ENCODE peak calls at places on chromosomes 16 and 17, in seven cellular contexts. Q is KBM-7; G is NCI-H2107; U is HTR-8/SVneo; Y is AG20443; F is omental fat pad; A is stimulated activated CD4-positive, alpha-beta T cell treated with anti-CD3 and anti-CD28 coated beads, Interleukin-1b, Interleukin-23, amount 100 ng/mL, for 1 hour. C is an unnamed sample.

GRCh38 chr16:19304670-19305240 is 19.2 kb downstream of the CLEC19A start:
- DNase-seq in Q (no peak), G (no peak), U (no peak), Y (no peak), F (no peak), A (no peak), C (no peak)

GRCh38 chr16:1938910-1939309 is 4.1 kb downstream of the MSRB1 start:
- DNase-seq in Q (no peak), G (no peak), U (no peak), Y (no peak), F (no peak), A (no peak), C (no peak)

GRCh38 chr17:81368161-81368560 is 27.1 kb upstream of the BAHCC1 start:
- DNase-seq in Q (no peak), G (no peak), U (no peak), Y (no peak), F (no peak), A (no peak), C (no peak)

GRCh38 chr17:83128306-83129240 is 49.2 kb downstream of the METRNL start:
- DNase-seq in Q (no peak), G (no peak), U (no peak), Y (no peak), F (no peak), A (no peak), C (no peak)

GRCh38 chr17:1227917-1228751 is 42.1 kb upstream of the BHLHA9 start:
- DNase-seq in Q (peak), G (no peak), U (no peak), Y (peak), F (no peak), A (no peak), C (peak)

GRCh38 chr17:29594441-29595090 is 1.6 kb downstream of the ANKRD13B start:
- DNase-seq in Q (no peak), G (no peak), U (no peak), Y (no peak), F (no peak), A (no peak), C (no peak)

GRCh38 chr16:79600636-79601091 is at the start of gene MAF:
- DNase-seq in Q (peak), G (no peak), U (no peak), Y (peak), F (peak), A (peak), C (peak)

GRCh38 chr16:82713778-82714177 is 87.0 kb downstream of the CDH13 start:
- DNase-seq in Q (no peak), G (no peak), U (no peak), Y (no peak), F (no peak), A (no peak), C (no peak)

GRCh38 chr17:7515912-7516610 is 31.9 kb downstream of the POLR2A start:
- DNase-seq in Q (no peak), G (no peak), U (no peak), Y (no peak), F (no peak), A (no peak), C (no peak)

GRCh38 chr16:47276522-47276921 is 132.8 kb upstream of the NETO2 start:
- DNase-seq in Q (no peak), G (no peak), U (no peak), Y (no peak), F (no peak), A (no peak), C (no peak)

GRCh38 chr16:48444574-48444973 is 59.4 kb upstream of the SIAH1 start:
- DNase-seq in Q (no peak), G (no peak), U (peak), Y (peak), F (no peak), A (no peak), C (no peak)

GRCh38 chr17:81074440-81074839 is 39.5 kb downstream of the BAIAP2 start:
- DNase-seq in Q (no peak), G (no peak), U (no peak), Y (no peak), F (no peak), A (no peak), C (no peak)

GRCh38 chr17:30808785-30809286 is 15.7 kb downstream of the CRLF3 start:
- DNase-seq in Q (peak), G (no peak), U (no peak), Y (no peak), F (no peak), A (no peak), C (no peak)

GRCh38 chr17:83182620-83183063 is 103.2 kb downstream of the METRNL start:
- DNase-seq in Q (no peak), G (no peak), U (no peak), Y (no peak), F (no peak), A (no peak), C (no peak)

GRCh38 chr17:61505846-61506627 is 53.8 kb downstream of the TBX4 start:
- DNase-seq in Q (no peak), G (no peak), U (no peak), Y (no peak), F (no peak), A (no peak), C (no peak)

GRCh38 chr17:44607836-44608690 is 48.2 kb upstream of the MEIOC start:
- DNase-seq in Q (no peak), G (no peak), U (no peak), Y (peak), F (no peak), A (no peak), C (peak)

GRCh38 chr17:37754363-37754762 is 9.5 kb upstream of the HNF1B start:
- DNase-seq in Q (no peak), G (no peak), U (no peak), Y (no peak), F (no peak), A (no peak), C (no peak)

GRCh38 chr16:4936181-4936990 is 562 bp downstream of the PPL start:
- DNase-seq in Q (no peak), G (no peak), U (no peak), Y (peak), F (no peak), A (no peak), C (peak)

GRCh38 chr17:57653279-57653678 is 91.8 kb downstream of the CCDC182 start:
- DNase-seq in Q (no peak), G (no peak), U (no peak), Y (no peak), F (no peak), A (no peak), C (no peak)

GRCh38 chr16:47142469-47143328 is 1.0 kb downstream of the NETO2 start:
- DNase-seq in Q (peak), G (no peak), U (no peak), Y (peak), F (no peak), A (no peak), C (no peak)

GRCh38 chr17:55273579-55274370 is 9.0 kb downstream of the HLF start:
- DNase-seq in Q (no peak), G (no peak), U (no peak), Y (peak), F (no peak), A (no peak), C (no peak)

GRCh38 chr17:48830840-48831548 is at the start of gene CALCOCO2:
- DNase-seq in Q (peak), G (peak), U (peak), Y (peak), F (peak), A (peak), C (peak)

GRCh38 chr16:23278031-23278430 is 24.1 kb upstream of the SCNN1B start:
- DNase-seq in Q (no peak), G (no peak), U (no peak), Y (no peak), F (no peak), A (no peak), C (no peak)

GRCh38 chr17:213286-214105 is 32.0 kb upstream of the DOC2B start:
- DNase-seq in Q (no peak), G (no peak), U (no peak), Y (no peak), F (no peak), A (no peak), C (no peak)

GRCh38 chr16:9665851-9666271 is 516.4 kb downstream of the GRIN2A start:
- DNase-seq in Q (no peak), G (no peak), U (no peak), Y (no peak), F (no peak), A (no peak), C (no peak)

GRCh38 chr16:82580293-82580900 is 46.4 kb upstream of the CDH13 start:
- DNase-seq in Q (peak), G (no peak), U (peak), Y (peak), F (no peak), A (no peak), C (no peak)

GRCh38 chr17:30318190-30318589 is 15.7 kb downstream of the TMIGD1 start:
- DNase-seq in Q (no peak), G (no peak), U (no peak), Y (no peak), F (no peak), A (no peak), C (no peak)

GRCh38 chr16:83533193-83533592 is 274.6 kb upstream of the HSBP1 start:
- DNase-seq in Q (no peak), G (no peak), U (peak), Y (peak), F (no peak), A (no peak), C (no peak)

GRCh38 chr17:40499551-40500189 is 1.8 kb downstream of the TNS4 start:
- DNase-seq in Q (peak), G (peak), U (peak), Y (peak), F (peak), A (no peak), C (no peak)

GRCh38 chr16:68259007-68259406 is 5.3 kb upstream of the SLC7A6 start:
- DNase-seq in Q (no peak), G (no peak), U (no peak), Y (no peak), F (no peak), A (no peak), C (no peak)

GRCh38 chr17:73474370-73474988 is 162.7 kb upstream of the CDC42EP4 start:
- DNase-seq in Q (no peak), G (no peak), U (peak), Y (peak), F (peak), A (no peak), C (no peak)

GRCh38 chr17:76268991-76269981 is 4.1 kb downstream of the UBALD2 start:
- DNase-seq in Q (peak), G (no peak), U (no peak), Y (no peak), F (no peak), A (no peak), C (no peak)

GRCh38 chr17:5837055-5837491 is 233.1 kb upstream of the WSCD1 start:
- DNase-seq in Q (no peak), G (no peak), U (no peak), Y (no peak), F (no peak), A (no peak), C (no peak)

GRCh38 chr17:78266231-78266631 is 34.8 kb downstream of the TMEM235 start:
- DNase-seq in Q (no peak), G (no peak), U (no peak), Y (no peak), F (no peak), A (no peak), C (no peak)

GRCh38 chr16:83344014-83344413 is 463.8 kb upstream of the HSBP1 start:
- DNase-seq in Q (no peak), G (no peak), U (peak), Y (peak), F (no peak), A (no peak), C (no peak)

C was measured in H1.